ENCODE peak calls at places on chromosomes 2 and 18, in nine cellular contexts. One of them, this sample, is unnamed.

GRCh38 chr2:52500561-52500960 is 1267.0 kb upstream of the CHAC2 start:
- DNase-seq in AG09319: no peak
- DNase-seq in left ventricle myocardium inferior: no peak
- DNase-seq in lung: no peak
- DNase-seq in colonic mucosa: no peak
- DNase-seq in cardiac fibroblast: no peak
- DNase-seq in esophagus squamous epithelium: no peak
- DNase-seq in endothelial cell: no peak
- DNase-seq in cardiac muscle cell: no peak
- DNase-seq in this sample: no peak

GRCh38 chr2:209095432-209095831 is 328.4 kb upstream of the MAP2 start:
- DNase-seq in cardiac muscle cell: no peak
- DNase-seq in lung: no peak
- DNase-seq in endothelial cell: no peak
- DNase-seq in AG09319: no peak
- DNase-seq in esophagus squamous epithelium: no peak
- DNase-seq in cardiac fibroblast: no peak
- DNase-seq in left ventricle myocardium inferior: no peak
- DNase-seq in colonic mucosa: no peak
- DNase-seq in this sample: no peak

GRCh38 chr18:32093523-32093922 is 1.8 kb downstream of the RNF138 start:
- DNase-seq in cardiac muscle cell: no peak
- DNase-seq in AG09319: no peak
- DNase-seq in esophagus squamous epithelium: no peak
- DNase-seq in cardiac fibroblast: peak
- DNase-seq in lung: no peak
- DNase-seq in left ventricle myocardium inferior: no peak
- DNase-seq in endothelial cell: no peak
- DNase-seq in colonic mucosa: peak
- DNase-seq in this sample: no peak

GRCh38 chr2:85988210-85988913 is 99.6 kb upstream of the ST3GAL5 start:
- DNase-seq in left ventricle myocardium inferior: no peak
- DNase-seq in cardiac fibroblast: no peak
- DNase-seq in lung: peak
- DNase-seq in colonic mucosa: peak
- DNase-seq in cardiac muscle cell: no peak
- DNase-seq in endothelial cell: no peak
- DNase-seq in AG09319: peak
- DNase-seq in esophagus squamous epithelium: no peak
- DNase-seq in this sample: peak

GRCh38 chr2:178863856-178864620 is 56.8 kb upstream of the TTN start:
- DNase-seq in AG09319: no peak
- DNase-seq in left ventricle myocardium inferior: peak
- DNase-seq in lung: no peak
- DNase-seq in cardiac muscle cell: peak
- DNase-seq in colonic mucosa: peak
- DNase-seq in esophagus squamous epithelium: no peak
- DNase-seq in endothelial cell: no peak
- DNase-seq in cardiac fibroblast: peak
- DNase-seq in this sample: no peak

GRCh38 chr2:119174216-119174992 is 15.9 kb upstream of the C1QL2 start:
- DNase-seq in cardiac muscle cell: peak
- DNase-seq in colonic mucosa: peak
- DNase-seq in esophagus squamous epithelium: no peak
- DNase-seq in left ventricle myocardium inferior: no peak
- DNase-seq in AG09319: no peak
- DNase-seq in cardiac fibroblast: peak
- DNase-seq in endothelial cell: peak
- DNase-seq in lung: peak
- DNase-seq in this sample: no peak

GRCh38 chr2:130756041-130756720 is 841 bp downstream of the AMER3 start:
- DNase-seq in cardiac fibroblast: no peak
- DNase-seq in endothelial cell: peak
- DNase-seq in lung: no peak
- DNase-seq in left ventricle myocardium inferior: no peak
- DNase-seq in colonic mucosa: no peak
- DNase-seq in esophagus squamous epithelium: no peak
- DNase-seq in cardiac muscle cell: peak
- DNase-seq in AG09319: no peak
- DNase-seq in this sample: peak

GRCh38 chr18:73669299-73669698 is 478.3 kb downstream of the FBXO15 start:
- DNase-seq in cardiac muscle cell: peak
- DNase-seq in lung: no peak
- DNase-seq in AG09319: peak
- DNase-seq in colonic mucosa: no peak
- DNase-seq in cardiac fibroblast: peak
- DNase-seq in esophagus squamous epithelium: no peak
- DNase-seq in left ventricle myocardium inferior: no peak
- DNase-seq in endothelial cell: no peak
- DNase-seq in this sample: no peak

GRCh38 chr18:46630160-46630559 is 26.9 kb downstream of the LOXHD1 start:
- DNase-seq in colonic mucosa: no peak
- DNase-seq in esophagus squamous epithelium: no peak
- DNase-seq in left ventricle myocardium inferior: no peak
- DNase-seq in endothelial cell: no peak
- DNase-seq in cardiac muscle cell: no peak
- DNase-seq in lung: no peak
- DNase-seq in cardiac fibroblast: no peak
- DNase-seq in AG09319: no peak
- DNase-seq in this sample: peak

GRCh38 chr18:50038448-50038847 is 156.5 kb downstream of the MYO5B start:
- DNase-seq in colonic mucosa: no peak
- DNase-seq in cardiac fibroblast: peak
- DNase-seq in cardiac muscle cell: peak
- DNase-seq in lung: no peak
- DNase-seq in endothelial cell: no peak
- DNase-seq in left ventricle myocardium inferior: no peak
- DNase-seq in AG09319: no peak
- DNase-seq in esophagus squamous epithelium: no peak
- DNase-seq in this sample: no peak

GRCh38 chr2:212052412-212053159 is 486.0 kb downstream of the ERBB4 start:
- DNase-seq in lung: no peak
- DNase-seq in cardiac muscle cell: peak
- DNase-seq in cardiac fibroblast: peak
- DNase-seq in colonic mucosa: no peak
- DNase-seq in AG09319: no peak
- DNase-seq in esophagus squamous epithelium: no peak
- DNase-seq in endothelial cell: no peak
- DNase-seq in left ventricle myocardium inferior: no peak
- DNase-seq in this sample: no peak

GRCh38 chr2:29070542-29070941 is 3.8 kb downstream of the PCARE start:
- DNase-seq in lung: no peak
- DNase-seq in cardiac muscle cell: no peak
- DNase-seq in cardiac fibroblast: no peak
- DNase-seq in esophagus squamous epithelium: no peak
- DNase-seq in colonic mucosa: no peak
- DNase-seq in left ventricle myocardium inferior: no peak
- DNase-seq in endothelial cell: no peak
- DNase-seq in AG09319: no peak
- DNase-seq in this sample: peak

GRCh38 chr2:153388246-153388645 is 90.3 kb downstream of the RPRM start:
- DNase-seq in lung: no peak
- DNase-seq in cardiac fibroblast: no peak
- DNase-seq in endothelial cell: no peak
- DNase-seq in AG09319: no peak
- DNase-seq in cardiac muscle cell: no peak
- DNase-seq in colonic mucosa: no peak
- DNase-seq in esophagus squamous epithelium: no peak
- DNase-seq in left ventricle myocardium inferior: no peak
- DNase-seq in this sample: no peak

GRCh38 chr18:27844416-27844792 is 332.5 kb downstream of the CDH2 start:
- DNase-seq in cardiac muscle cell: peak
- DNase-seq in colonic mucosa: no peak
- DNase-seq in left ventricle myocardium inferior: no peak
- DNase-seq in lung: no peak
- DNase-seq in endothelial cell: no peak
- DNase-seq in esophagus squamous epithelium: no peak
- DNase-seq in cardiac fibroblast: peak
- DNase-seq in AG09319: no peak
- DNase-seq in this sample: no peak

GRCh38 chr2:118255771-118256372 is 167.6 kb downstream of the INSIG2 start:
- DNase-seq in colonic mucosa: no peak
- DNase-seq in left ventricle myocardium inferior: no peak
- DNase-seq in AG09319: no peak
- DNase-seq in cardiac muscle cell: no peak
- DNase-seq in cardiac fibroblast: no peak
- DNase-seq in esophagus squamous epithelium: no peak
- DNase-seq in endothelial cell: no peak
- DNase-seq in lung: no peak
- DNase-seq in this sample: no peak

GRCh38 chr2:220814441-220814840 is 757.7 kb downstream of the EPHA4 start:
- DNase-seq in colonic mucosa: no peak
- DNase-seq in left ventricle myocardium inferior: no peak
- DNase-seq in cardiac muscle cell: no peak
- DNase-seq in AG09319: no peak
- DNase-seq in endothelial cell: no peak
- DNase-seq in cardiac fibroblast: no peak
- DNase-seq in esophagus squamous epithelium: no peak
- DNase-seq in lung: no peak
- DNase-seq in this sample: no peak

GRCh38 chr2:76160683-76161082 is 450.0 kb upstream of the GCFC2 start:
- DNase-seq in cardiac fibroblast: no peak
- DNase-seq in left ventricle myocardium inferior: no peak
- DNase-seq in AG09319: no peak
- DNase-seq in cardiac muscle cell: no peak
- DNase-seq in esophagus squamous epithelium: no peak
- DNase-seq in endothelial cell: no peak
- DNase-seq in colonic mucosa: no peak
- DNase-seq in lung: no peak
- DNase-seq in this sample: no peak
- TF ChIP-seq CTCF in cardiac fibroblast: no peak
- TF ChIP-seq CTCF in left ventricle myocardium inferior: no peak
- TF ChIP-seq CTCF in AG09319: no peak
- TF ChIP-seq CTCF in cardiac muscle cell: no peak
- TF ChIP-seq CTCF in esophagus squamous epithelium: no peak
- TF ChIP-seq CTCF in endothelial cell: no peak
- TF ChIP-seq CTCF in colonic mucosa: no peak
- TF ChIP-seq CTCF in lung: no peak
- TF ChIP-seq CTCF in this sample: no peak

GRCh38 chr18:21855432-21855831 is 114.8 kb downstream of the MIB1 start:
- DNase-seq in cardiac muscle cell: no peak
- DNase-seq in left ventricle myocardium inferior: no peak
- DNase-seq in AG09319: no peak
- DNase-seq in lung: no peak
- DNase-seq in esophagus squamous epithelium: no peak
- DNase-seq in endothelial cell: no peak
- DNase-seq in colonic mucosa: no peak
- DNase-seq in cardiac fibroblast: no peak
- DNase-seq in this sample: no peak

GRCh38 chr18:21853020-21853419 is 112.4 kb downstream of the MIB1 start:
- DNase-seq in colonic mucosa: no peak
- DNase-seq in left ventricle myocardium inferior: no peak
- DNase-seq in esophagus squamous epithelium: no peak
- DNase-seq in cardiac fibroblast: peak
- DNase-seq in endothelial cell: no peak
- DNase-seq in cardiac muscle cell: peak
- DNase-seq in lung: no peak
- DNase-seq in AG09319: no peak
- DNase-seq in this sample: no peak

GRCh38 chr18:21853972-21854563 is 113.5 kb downstream of the MIB1 start:
- DNase-seq in esophagus squamous epithelium: no peak
- DNase-seq in endothelial cell: no peak
- DNase-seq in lung: no peak
- DNase-seq in left ventricle myocardium inferior: no peak
- DNase-seq in cardiac muscle cell: peak
- DNase-seq in AG09319: peak
- DNase-seq in colonic mucosa: no peak
- DNase-seq in cardiac fibroblast: no peak
- DNase-seq in this sample: no peak

GRCh38 chr18:21851327-21851961 is 110.9 kb downstream of the MIB1 start:
- DNase-seq in lung: no peak
- DNase-seq in esophagus squamous epithelium: no peak
- DNase-seq in endothelial cell: no peak
- DNase-seq in cardiac fibroblast: peak
- DNase-seq in cardiac muscle cell: peak
- DNase-seq in AG09319: no peak
- DNase-seq in colonic mucosa: no peak
- DNase-seq in left ventricle myocardium inferior: no peak
- DNase-seq in this sample: no peak
- TF ChIP-seq CTCF in lung: no peak
- TF ChIP-seq CTCF in esophagus squamous epithelium: peak
- TF ChIP-seq CTCF in endothelial cell: no peak
- TF ChIP-seq CTCF in cardiac fibroblast: peak
- TF ChIP-seq CTCF in cardiac muscle cell: peak
- TF ChIP-seq CTCF in AG09319: peak
- TF ChIP-seq CTCF in colonic mucosa: peak
- TF ChIP-seq CTCF in left ventricle myocardium inferior: peak
- TF ChIP-seq CTCF in this sample: peak

GRCh38 chr2:158457092-158457825 is 507 bp downstream of the PKP4 start:
- DNase-seq in cardiac fibroblast: peak
- DNase-seq in AG09319: no peak
- DNase-seq in endothelial cell: peak
- DNase-seq in left ventricle myocardium inferior: peak
- DNase-seq in lung: peak
- DNase-seq in cardiac muscle cell: peak
- DNase-seq in esophagus squamous epithelium: no peak
- DNase-seq in colonic mucosa: peak
- DNase-seq in this sample: peak

GRCh38 chr2:158458617-158458920 is 1.8 kb downstream of the PKP4 start:
- DNase-seq in esophagus squamous epithelium: no peak
- DNase-seq in cardiac muscle cell: peak
- DNase-seq in colonic mucosa: no peak
- DNase-seq in AG09319: no peak
- DNase-seq in lung: no peak
- DNase-seq in endothelial cell: no peak
- DNase-seq in cardiac fibroblast: no peak
- DNase-seq in left ventricle myocardium inferior: no peak
- DNase-seq in this sample: no peak

GRCh38 chr2:158459161-158460003 is 2.6 kb downstream of the PKP4 start:
- DNase-seq in lung: no peak
- DNase-seq in AG09319: no peak
- DNase-seq in esophagus squamous epithelium: no peak
- DNase-seq in cardiac muscle cell: peak
- DNase-seq in colonic mucosa: no peak
- DNase-seq in cardiac fibroblast: no peak
- DNase-seq in left ventricle myocardium inferior: no peak
- DNase-seq in endothelial cell: no peak
- DNase-seq in this sample: no peak

GRCh38 chr2:158456309-158457066 is at the start of the genes CCDC148 and PKP4:
- DNase-seq in AG09319: peak
- DNase-seq in cardiac fibroblast: peak
- DNase-seq in esophagus squamous epithelium: peak
- DNase-seq in colonic mucosa: peak
- DNase-seq in cardiac muscle cell: peak
- DNase-seq in left ventricle myocardium inferior: peak
- DNase-seq in endothelial cell: peak
- DNase-seq in lung: peak
- DNase-seq in this sample: peak

GRCh38 chr2:158457826-158458616 is 1.3 kb downstream of the PKP4 start:
- DNase-seq in AG09319: no peak
- DNase-seq in esophagus squamous epithelium: no peak
- DNase-seq in left ventricle myocardium inferior: peak
- DNase-seq in cardiac muscle cell: peak
- DNase-seq in endothelial cell: peak
- DNase-seq in lung: peak
- DNase-seq in cardiac fibroblast: peak
- DNase-seq in colonic mucosa: peak
- DNase-seq in this sample: peak
- TF ChIP-seq CTCF in AG09319: peak
- TF ChIP-seq CTCF in esophagus squamous epithelium: peak
- TF ChIP-seq CTCF in left ventricle myocardium inferior: peak
- TF ChIP-seq CTCF in cardiac muscle cell: peak
- TF ChIP-seq CTCF in endothelial cell: no peak
- TF ChIP-seq CTCF in lung: no peak
- TF ChIP-seq CTCF in cardiac fibroblast: peak
- TF ChIP-seq CTCF in colonic mucosa: no peak
- TF ChIP-seq CTCF in this sample: peak

GRCh38 chr2:55311444-55311870 is 42.4 kb upstream of the MTIF2 start:
- DNase-seq in colonic mucosa: no peak
- DNase-seq in cardiac fibroblast: peak
- DNase-seq in cardiac muscle cell: peak
- DNase-seq in esophagus squamous epithelium: no peak
- DNase-seq in endothelial cell: no peak
- DNase-seq in left ventricle myocardium inferior: no peak
- DNase-seq in lung: no peak
- DNase-seq in AG09319: no peak
- DNase-seq in this sample: no peak
- TF ChIP-seq CTCF in colonic mucosa: no peak
- TF ChIP-seq CTCF in cardiac fibroblast: peak
- TF ChIP-seq CTCF in cardiac muscle cell: peak
- TF ChIP-seq CTCF in esophagus squamous epithelium: no peak
- TF ChIP-seq CTCF in endothelial cell: peak
- TF ChIP-seq CTCF in left ventricle myocardium inferior: no peak
- TF ChIP-seq CTCF in lung: no peak
- TF ChIP-seq CTCF in AG09319: peak
- TF ChIP-seq CTCF in this sample: no peak